ENCODE peak calls at places on chromosomes 6 and 20, in ten cellular contexts. S is left ventricle myocardium inferior; K is Peyer's patch; R is upper lobe of right lung; Q is heart right ventricle; A is CD8-positive, alpha-beta T cell; F is effector memory CD4-positive, alpha-beta T cell; W is left lung; L is esophagus muscularis mucosa; Y is CD4-positive, alpha-beta memory T cell. C is an unnamed sample. For H3K9me3, the result is how much of the 10 kb centered on the place peaks cover.

GRCh38 chr6:135675862-135676261 is 175.6 kb upstream of the PDE7B start:
- DNase-seq in S (no peak), K (no peak), R (no peak), Q (no peak), A (peak), F (no peak), W (no peak), L (no peak), Y (peak), C (peak)

GRCh38 chr6:54716869-54717268 is 129.7 kb upstream of the FAM83B start:
- DNase-seq in S (no peak), K (no peak), R (no peak), Q (no peak), A (no peak), F (no peak), W (no peak), L (no peak), Y (no peak), C (no peak)

GRCh38 chr6:91173651-91174050 is 586.8 kb upstream of the MAP3K7 start:
- DNase-seq in S (no peak), K (no peak), R (no peak), Q (no peak), A (no peak), F (no peak), W (no peak), L (no peak), Y (no peak), C (no peak)

GRCh38 chr6:116439572-116439971 is 21.6 kb upstream of the CALHM6 start:
- DNase-seq in S (no peak), K (no peak), R (no peak), Q (no peak), A (no peak), F (no peak), W (no peak), L (no peak), Y (no peak), C (no peak)

GRCh38 chr20:52062452-52063209 is 128.9 kb downstream of the ZFP64 start:
- DNase-seq in S (no peak), K (no peak), R (no peak), Q (no peak), A (no peak), F (no peak), W (no peak), L (no peak), Y (no peak), C (no peak)

GRCh38 chr6:3440911-3441310 is 15.9 kb downstream of the SLC22A23 start:
- DNase-seq in S (no peak), K (no peak), R (no peak), Q (no peak), A (no peak), F (no peak), W (no peak), L (no peak), Y (no peak), C (no peak)

GRCh38 chr20:2749951-2750342 is 50.5 kb downstream of the CPXM1 start:
- DNase-seq in S (no peak), K (no peak), R (no peak), Q (no peak), A (no peak), F (no peak), W (no peak), L (no peak), Y (no peak), C (no peak)

GRCh38 chr6:122020588-122021271 is 378.7 kb upstream of the HSF2 start:
- DNase-seq in S (no peak), K (no peak), R (no peak), Q (no peak), A (no peak), F (no peak), W (no peak), L (no peak), Y (no peak), C (no peak)

GRCh38 chr6:169620171-169621125 is 81.4 kb downstream of the WDR27 start:
- DNase-seq in S (no peak), K (no peak), R (no peak), Q (no peak), A (no peak), F (no peak), W (no peak), L (no peak), Y (no peak), C (no peak)

GRCh38 chr6:28543671-28544131 is 18.0 kb downstream of the GPX5 start:
- DNase-seq in S (no peak), K (no peak), R (peak), Q (no peak), A (peak), F (no peak), W (no peak), L (no peak), Y (no peak), C (no peak)

GRCh38 chr6:56995347-56995746 is 40.4 kb downstream of the BEND6 start:
- DNase-seq in S (no peak), K (no peak), R (no peak), Q (no peak), A (no peak), F (no peak), W (no peak), L (no peak), Y (no peak), C (no peak)

GRCh38 chr20:50506270-50506579 is 4.0 kb upstream of the PTPN1 start:
- DNase-seq in S (no peak), K (no peak), R (no peak), Q (no peak), A (no peak), F (no peak), W (no peak), L (no peak), Y (no peak), C (no peak)

GRCh38 chr6:45663181-45664180 is 285.7 kb upstream of the SUPT3H start:
- DNase-seq in S (peak), K (peak), R (no peak), Q (no peak), A (peak), F (no peak), W (no peak), L (no peak), Y (no peak), C (no peak)

GRCh38 chr6:129239825-129240491 is 357.0 kb downstream of the LAMA2 start:
- DNase-seq in S (no peak), K (no peak), R (no peak), Q (no peak), A (no peak), F (no peak), W (no peak), L (no peak), Y (no peak), C (no peak)

GRCh38 chr6:41901882-41902519 is 6.8 kb upstream of the USP49 start:
- DNase-seq in S (no peak), K (peak), R (no peak), Q (peak), A (peak), F (peak), W (no peak), L (no peak), Y (peak), C (peak)

GRCh38 chr6:25112207-25112874 is 166.8 kb upstream of the CARMIL1 start:
- DNase-seq in S (no peak), K (no peak), R (no peak), Q (no peak), A (no peak), F (no peak), W (no peak), L (no peak), Y (no peak), C (no peak)

GRCh38 chr6:166512567-166512966 is 73.9 kb downstream of the RAMACL start:
- DNase-seq in S (no peak), K (peak), R (no peak), Q (no peak), A (peak), F (peak), W (no peak), L (no peak), Y (peak), C (peak)

GRCh38 chr6:143270026-143270425 is 180.5 kb downstream of the ADAT2 start:
- DNase-seq in S (no peak), K (no peak), R (no peak), Q (no peak), A (no peak), F (no peak), W (no peak), L (no peak), Y (no peak), C (no peak)

GRCh38 chr20:50223321-50223995 is 32.8 kb downstream of the CEBPB start:
- DNase-seq in S (no peak), K (no peak), R (peak), Q (no peak), A (no peak), F (no peak), W (no peak), L (no peak), Y (no peak), C (peak)

GRCh38 chr6:42224222-42225042 is 6.8 kb upstream of the MRPS10 start:
- DNase-seq in S (no peak), K (no peak), R (no peak), Q (no peak), A (no peak), F (no peak), W (no peak), L (no peak), Y (no peak), C (no peak)

GRCh38 chr6:134722429-134722828 is 227.5 kb downstream of the ALDH8A1 start:
- DNase-seq in S (no peak), K (no peak), R (no peak), Q (no peak), A (no peak), F (no peak), W (no peak), L (no peak), Y (no peak), C (no peak)

DNA sequence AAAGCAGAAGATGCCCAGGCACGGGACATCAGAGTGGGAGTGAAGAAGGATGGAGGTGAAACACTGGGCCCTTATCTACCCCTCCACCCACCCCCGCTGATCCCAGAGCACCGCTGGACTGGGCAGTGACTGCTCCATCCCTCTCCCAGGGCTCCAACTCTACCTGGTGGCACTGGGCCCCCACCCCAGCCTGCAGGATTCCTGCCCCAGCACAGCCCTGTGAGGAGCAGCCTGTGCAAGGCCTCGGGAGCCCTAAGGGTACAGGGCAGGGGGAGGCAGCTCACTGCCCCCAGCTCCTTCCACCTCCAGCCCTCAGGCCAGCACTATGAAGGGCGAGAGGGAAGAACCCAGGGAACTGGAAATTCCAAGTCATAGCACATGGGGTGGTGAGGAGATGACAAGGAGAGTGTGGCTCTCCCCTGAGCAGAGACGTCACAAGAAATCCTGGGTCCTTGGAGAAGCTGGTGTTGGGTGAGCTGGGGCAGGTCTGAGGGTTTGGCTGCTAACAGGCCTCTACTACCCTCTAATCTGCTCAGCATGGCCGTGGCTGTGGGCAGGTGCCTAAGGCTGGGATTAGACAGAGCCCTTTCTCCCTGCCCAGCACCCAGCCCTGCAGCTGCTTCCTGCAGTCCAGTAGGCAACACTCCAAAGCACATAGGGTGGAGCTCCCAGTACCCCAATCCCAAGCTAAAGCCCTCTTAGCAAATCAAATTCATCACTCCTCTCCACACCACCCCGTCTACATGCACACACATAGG is 3.5 kb downstream of the CST3 start:
- DNase-seq in S (no peak), K (no peak), R (no peak), Q (no peak), A (no peak), F (no peak), W (no peak), L (peak), Y (no peak), C (no peak)
- H3K4me3 ChIP-seq in S (peak), K (no peak), R (no peak), Q (no peak), A (no peak), F (no peak), W (no peak), L (peak), Y (no peak), C (no peak)

GRCh38 chr20:53149184-53149651 is 177.1 kb downstream of the TSHZ2 start:
- DNase-seq in S (no peak), K (no peak), R (no peak), Q (no peak), A (no peak), F (no peak), W (no peak), L (no peak), Y (no peak), C (no peak)

GRCh38 chr20:53146201-53146891 is 174.2 kb downstream of the TSHZ2 start:
- DNase-seq in S (no peak), K (no peak), R (no peak), Q (no peak), A (no peak), F (no peak), W (no peak), L (no peak), Y (no peak), C (no peak)

GRCh38 chr20:53149652-53150205 is 177.6 kb downstream of the TSHZ2 start:
- DNase-seq in S (no peak), K (no peak), R (no peak), Q (no peak), A (no peak), F (no peak), W (no peak), L (no peak), Y (no peak), C (no peak)

GRCh38 chr20:53150532-53150931 is 178.4 kb downstream of the TSHZ2 start:
- DNase-seq in S (no peak), K (no peak), R (no peak), Q (no peak), A (no peak), F (no peak), W (no peak), L (no peak), Y (no peak), C (no peak)

GRCh38 chr20:53148764-53149163 is 176.6 kb downstream of the TSHZ2 start:
- DNase-seq in S (no peak), K (no peak), R (no peak), Q (no peak), A (no peak), F (no peak), W (no peak), L (no peak), Y (no peak), C (no peak)
- H3K27ac ChIP-seq in S (no peak), K (no peak), R (no peak), Q (no peak), A (no peak), F (no peak), W (no peak), L (no peak), Y (no peak), C (no peak)

GRCh38 chr20:59663513-59663890 is 59.2 kb downstream of the PHACTR3 start:
- DNase-seq in S (no peak), K (no peak), R (no peak), Q (no peak), A (no peak), F (no peak), W (no peak), L (no peak), Y (no peak), C (no peak)
- H3K9me3 ChIP-seq in S (under half), K (under half), R (under half), Q (under half), A (under half), F (under half), W (under half), L (under half), Y (under half), C (under half)

DNA sequence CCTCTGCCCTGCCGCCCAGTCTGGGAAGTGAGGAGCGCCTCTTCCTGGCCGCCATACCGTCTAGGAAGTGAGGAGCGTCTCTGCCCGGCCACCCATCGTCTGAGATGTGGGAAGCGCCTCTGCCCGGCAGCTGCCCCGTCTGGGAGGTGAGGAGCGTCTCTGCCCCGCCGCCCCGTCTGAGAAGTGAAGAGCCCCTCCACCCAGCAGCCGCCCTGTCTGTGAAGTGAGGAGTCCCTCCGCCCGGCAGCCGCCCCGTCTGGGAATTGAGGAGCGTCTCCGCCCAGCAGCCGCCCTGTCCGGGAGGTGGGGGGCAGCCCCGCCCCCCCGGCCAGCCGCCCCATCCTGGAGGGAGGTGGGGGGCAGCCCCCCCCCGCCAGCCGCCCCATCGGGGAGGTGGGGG is 27.8 kb downstream of the SNHG17 start:
- DNase-seq in S (no peak), K (no peak), R (no peak), Q (no peak), A (no peak), F (no peak), W (no peak), L (no peak), Y (no peak), C (no peak)
- H3K4me3 ChIP-seq in S (no peak), K (no peak), R (no peak), Q (no peak), A (no peak), F (no peak), W (no peak), L (no peak), Y (no peak), C (no peak)

GRCh38 chr20:63979549-63980316 is at the start of gene SAMD10:
- DNase-seq in S (no peak), K (peak), R (peak), Q (peak), A (peak), F (peak), W (peak), L (no peak), Y (peak), C (peak)
- H3K27ac ChIP-seq in S (peak), K (peak), R (peak), Q (peak), A (peak), F (peak), W (peak), L (peak), Y (peak), C (peak)

GRCh38 chr6:357261-357790 is 34.2 kb upstream of the IRF4 start:
- DNase-seq in S (no peak), K (no peak), R (peak), Q (no peak), A (no peak), F (no peak), W (no peak), L (no peak), Y (no peak), C (no peak)
- H3K9me3 ChIP-seq in S (under half), K (under half), R (under half), Q (under half), A (under half), F (under half), W (under half), L (under half), Y (under half), C (under half)

GRCh38 chr6:77326711-77327110 is 136.6 kb downstream of the HTR1B start:
- DNase-seq in S (no peak), K (no peak), R (no peak), Q (no peak), A (no peak), F (no peak), W (no peak), L (no peak), Y (no peak), C (no peak)

GRCh38 chr6:77326029-77326428 is 137.3 kb downstream of the HTR1B start:
- DNase-seq in S (no peak), K (no peak), R (no peak), Q (no peak), A (no peak), F (no peak), W (no peak), L (no peak), Y (no peak), C (no peak)

GRCh38 chr6:77322604-77323003 is 140.7 kb downstream of the HTR1B start:
- DNase-seq in S (no peak), K (no peak), R (no peak), Q (no peak), A (no peak), F (no peak), W (no peak), L (no peak), Y (no peak), C (no peak)

GRCh38 chr6:77324851-77325250 is 138.4 kb downstream of the HTR1B start:
- DNase-seq in S (no peak), K (no peak), R (no peak), Q (peak), A (no peak), F (no peak), W (no peak), L (no peak), Y (no peak), C (no peak)
- H3K4me3 ChIP-seq in S (no peak), K (no peak), R (no peak), Q (no peak), A (no peak), F (no peak), W (no peak), L (no peak), Y (no peak), C (no peak)

GRCh38 chr6:7052441-7052936 is 55.3 kb upstream of the RREB1 start:
- DNase-seq in S (peak), K (no peak), R (peak), Q (peak), A (no peak), F (no peak), W (peak), L (peak), Y (peak), C (peak)

GRCh38 chr6:7051780-7052440 is 55.9 kb upstream of the RREB1 start:
- DNase-seq in S (peak), K (peak), R (peak), Q (peak), A (peak), F (no peak), W (peak), L (no peak), Y (peak), C (peak)

GRCh38 chr6:7050911-7051779 is 56.6 kb upstream of the RREB1 start:
- DNase-seq in S (peak), K (no peak), R (peak), Q (peak), A (peak), F (no peak), W (peak), L (no peak), Y (peak), C (peak)

GRCh38 chr6:7050099-7050498 is 57.7 kb upstream of the RREB1 start:
- DNase-seq in S (no peak), K (no peak), R (no peak), Q (no peak), A (no peak), F (no peak), W (no peak), L (no peak), Y (no peak), C (no peak)

GRCh38 chr6:7053125-7053784 is 54.5 kb upstream of the RREB1 start:
- DNase-seq in S (no peak), K (no peak), R (no peak), Q (no peak), A (no peak), F (no peak), W (no peak), L (no peak), Y (no peak), C (no peak)
- H3K27ac ChIP-seq in S (peak), K (peak), R (peak), Q (peak), A (no peak), F (no peak), W (peak), L (peak), Y (peak), C (no peak)

GRCh38 chr20:39829713-39830112 is 859.3 kb downstream of the MAFB start:
- DNase-seq in S (no peak), K (peak), R (no peak), Q (no peak), A (no peak), F (no peak), W (no peak), L (no peak), Y (no peak), C (no peak)
- H3K9me3 ChIP-seq in S (under half), K (under half), R (under half), Q (under half), A (under half), F (under half), W (under half), L (under half), Y (under half), C (under half)